ENCODE peak calls at places on chromosome 16, in five cellular contexts. K, W, B, F and L are unnamed samples. For H3K4me1, the result is how much of the 10 kb centered on the place peaks cover.

GRCh38 chr16:4261557-4262172 is 11.2 kb downstream of the TFAP4 start:
- DNase-seq in K (no peak), W (no peak), B (peak), F (peak), L (peak)

GRCh38 chr16:68420366-68420765 is 27.9 kb downstream of the SMPD3 start:
- DNase-seq in K (no peak), W (peak), B (no peak), F (no peak), L (no peak)

GRCh38 chr16:49021136-49021535 is 260.5 kb downstream of the CBLN1 start:
- DNase-seq in K (no peak), W (no peak), B (no peak), F (no peak), L (peak)

GRCh38 chr16:477287-477686 is 50.2 kb upstream of the CAPN15 start:
- DNase-seq in K (no peak), W (no peak), B (no peak), F (no peak), L (no peak)

GRCh38 chr16:69535123-69536050 is 30.4 kb upstream of the NFAT5 start:
- DNase-seq in K (no peak), W (no peak), B (no peak), F (no peak), L (peak)

GRCh38 chr16:47732122-47732805 is 271.1 kb downstream of the PHKB start:
- DNase-seq in K (no peak), W (no peak), B (no peak), F (no peak), L (peak)

GRCh38 chr16:47848481-47849109 is 307.2 kb downstream of the ABCC12 start:
- DNase-seq in K (no peak), W (no peak), B (no peak), F (no peak), L (peak)

GRCh38 chr16:22623351-22623781 is 112.7 kb downstream of the NPIPB5 start:
- DNase-seq in K (no peak), W (no peak), B (no peak), F (no peak), L (peak)

GRCh38 chr16:11748404-11749254 is 6.0 kb upstream of the TXNDC11 start:
- DNase-seq in K (no peak), W (peak), B (no peak), F (peak), L (no peak)

GRCh38 chr16:14420721-14421488 is 209.2 kb downstream of the PARN start:
- DNase-seq in K (peak), W (no peak), B (no peak), F (no peak), L (no peak)

GRCh38 chr16:14415291-14415690 is 214.8 kb downstream of the PARN start:
- DNase-seq in K (no peak), W (no peak), B (no peak), F (no peak), L (no peak)

GRCh38 chr16:14419817-14420216 is 210.2 kb downstream of the PARN start:
- DNase-seq in K (no peak), W (no peak), B (no peak), F (no peak), L (no peak)

GRCh38 chr16:14416184-14416583 is 213.9 kb downstream of the PARN start:
- DNase-seq in K (peak), W (no peak), B (no peak), F (no peak), L (no peak)

GRCh38 chr16:14418795-14419225 is 211.2 kb downstream of the PARN start:
- DNase-seq in K (no peak), W (no peak), B (no peak), F (no peak), L (no peak)
- H3K4me1 ChIP-seq in K (under half), W (under half), B (under half), F (under half), L (under half)

DNA sequence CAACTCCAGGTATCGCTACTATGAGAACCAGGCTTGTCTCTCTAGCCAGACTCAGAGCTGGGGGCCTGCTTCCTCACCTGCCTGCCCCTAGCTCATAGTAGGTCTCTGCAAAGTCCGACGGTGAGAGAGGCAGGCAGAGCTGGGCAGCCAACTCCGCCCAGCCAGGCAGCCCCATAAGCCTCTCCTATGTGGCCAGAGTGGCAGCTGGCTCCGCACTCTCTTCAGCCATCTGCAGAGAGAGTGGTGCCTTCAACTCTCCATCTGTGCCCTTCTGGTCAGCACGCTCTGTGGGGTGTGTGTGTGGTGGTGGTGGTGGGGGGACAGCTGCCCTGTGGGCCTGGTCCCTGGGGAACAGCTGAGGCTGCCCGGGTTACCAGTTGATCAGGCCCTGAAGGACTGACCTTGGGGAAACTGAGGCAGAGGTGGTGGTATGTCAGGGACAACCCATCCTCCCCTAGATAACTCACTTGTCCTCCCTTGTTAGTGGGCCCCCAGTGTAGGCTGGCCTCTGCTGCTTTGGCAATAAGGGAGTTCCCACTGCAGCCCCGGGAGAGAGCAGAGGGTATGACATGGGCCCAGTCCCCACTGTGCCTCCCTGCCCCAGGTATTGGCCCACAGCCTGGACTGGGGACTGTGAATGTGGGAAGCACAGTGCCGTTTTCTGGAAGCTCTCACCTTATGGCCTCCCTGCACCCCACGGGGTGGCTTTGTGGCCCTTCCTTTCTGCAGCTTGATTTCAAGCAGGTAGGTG is 1.8 kb upstream of the ADGRG1 start:
- DNase-seq in K (no peak), W (no peak), B (no peak), F (peak), L (no peak)
- H3K4me1 ChIP-seq in K (under half), W (under half), B (under half), F (under half), L (under half)

GRCh38 chr16:17358846-17359245 is 111.9 kb downstream of the XYLT1 start:
- DNase-seq in K (no peak), W (no peak), B (no peak), F (no peak), L (peak)

GRCh38 chr16:17362191-17362590 is 108.6 kb downstream of the XYLT1 start:
- DNase-seq in K (no peak), W (no peak), B (no peak), F (no peak), L (no peak)

GRCh38 chr16:17362946-17363345 is 107.8 kb downstream of the XYLT1 start:
- DNase-seq in K (no peak), W (no peak), B (no peak), F (no peak), L (no peak)

GRCh38 chr16:17359778-17360177 is 111.0 kb downstream of the XYLT1 start:
- DNase-seq in K (no peak), W (no peak), B (peak), F (no peak), L (peak)

DNA sequence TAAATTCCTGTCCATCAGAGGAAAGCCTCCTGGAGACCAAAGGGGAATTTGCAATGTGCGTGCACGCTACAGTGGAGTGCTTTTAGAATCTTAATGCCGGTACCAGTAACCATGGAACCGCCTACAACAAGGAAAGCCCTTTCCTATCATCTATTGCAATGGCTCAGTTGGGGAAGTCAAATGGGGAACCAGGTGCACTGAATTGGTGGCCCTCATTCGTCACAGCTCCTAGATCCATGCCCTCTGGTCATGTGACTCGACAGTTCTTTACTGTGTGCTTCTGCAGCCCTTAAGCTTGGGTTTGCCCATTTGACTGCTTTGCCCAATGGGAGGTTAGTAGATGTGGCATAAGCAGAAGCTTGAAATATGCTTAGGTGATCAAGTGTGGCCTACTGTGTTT is 110.0 kb downstream of the XYLT1 start:
- DNase-seq in K (no peak), W (no peak), B (no peak), F (no peak), L (no peak)
- H3K4me1 ChIP-seq in K (under half), W (under half), B (under half), F (under half), L (half or more)

GRCh38 chr16:30397776-30398659 is 2.8 kb downstream of the ZNF48 start:
- DNase-seq in K (no peak), W (no peak), B (no peak), F (no peak), L (no peak)

GRCh38 chr16:30398660-30399434 is 3.6 kb downstream of the ZNF48 start:
- DNase-seq in K (no peak), W (no peak), B (no peak), F (no peak), L (no peak)

GRCh38 chr16:30395992-30396560 is 856 bp downstream of the ZNF48 start:
- DNase-seq in K (no peak), W (peak), B (no peak), F (no peak), L (no peak)

GRCh38 chr16:30395155-30395991 is at the start of gene ZNF48:
- DNase-seq in K (peak), W (peak), B (peak), F (peak), L (peak)

GRCh38 chr16:30397056-30397455 is 1.8 kb downstream of the ZNF48 start:
- DNase-seq in K (no peak), W (no peak), B (no peak), F (no peak), L (no peak)
- H3K4me1 ChIP-seq in K (under half), W (under half), B (under half), F (under half), L (under half)

GRCh38 chr16:89709716-89710480 is 8.4 kb upstream of the SPATA2L start:
- DNase-seq in K (peak), W (no peak), B (no peak), F (no peak), L (no peak)

GRCh38 chr16:89709166-89709565 is 7.7 kb upstream of the SPATA2L start:
- DNase-seq in K (no peak), W (no peak), B (no peak), F (no peak), L (no peak)

GRCh38 chr16:89708481-89708931 is 7.0 kb upstream of the SPATA2L start:
- DNase-seq in K (peak), W (peak), B (no peak), F (peak), L (no peak)

GRCh38 chr16:89706446-89707260 is 5.1 kb upstream of the SPATA2L start:
- DNase-seq in K (peak), W (no peak), B (no peak), F (no peak), L (no peak)

GRCh38 chr16:89707695-89708094 is 6.2 kb upstream of the SPATA2L start:
- DNase-seq in K (no peak), W (no peak), B (no peak), F (no peak), L (no peak)
- H3K4me1 ChIP-seq in K (under half), W (under half), B (under half), F (under half), L (under half)

DNA sequence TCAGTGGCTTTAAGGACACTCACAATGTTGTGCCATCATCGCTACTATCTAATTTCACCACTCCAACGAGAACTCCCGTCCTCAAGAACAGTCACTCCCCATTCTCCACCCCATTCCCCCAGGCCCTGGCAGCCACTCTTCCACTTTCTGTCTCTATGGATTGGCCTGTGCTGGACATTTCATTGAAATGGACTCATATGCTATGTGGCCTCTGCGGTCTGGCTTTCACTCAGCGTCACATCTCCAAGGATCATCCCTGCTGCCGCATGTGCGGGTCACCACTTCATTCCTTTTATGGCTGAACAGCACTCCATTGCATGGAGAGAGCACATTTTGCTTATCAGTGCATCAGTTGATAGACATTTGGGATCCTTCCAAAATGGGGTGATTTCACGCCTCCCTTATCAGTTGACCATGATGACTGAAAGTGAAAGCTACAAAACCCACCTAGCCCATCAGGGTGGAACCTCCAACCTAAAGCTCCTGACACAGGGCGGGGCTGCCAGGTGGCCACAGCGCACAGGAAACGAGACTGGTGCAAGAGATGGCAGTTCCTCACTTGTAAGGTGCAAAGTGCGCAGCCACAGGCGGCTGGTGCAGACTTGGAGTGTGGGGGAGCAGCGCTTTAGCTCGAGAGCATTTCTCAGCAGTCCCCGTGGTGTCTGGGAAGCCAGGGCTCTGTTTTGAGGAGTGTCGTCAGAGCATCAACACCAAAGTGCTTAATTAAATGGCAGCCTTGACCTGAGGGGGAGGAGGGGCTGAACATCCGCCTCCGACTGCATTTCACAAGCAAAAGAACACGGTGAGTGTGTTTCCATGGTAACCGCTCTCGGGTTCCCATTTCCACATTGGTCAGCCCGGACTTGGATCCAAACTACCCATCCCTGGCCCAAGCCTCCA is 23.8 kb downstream of the COTL1 start:
- DNase-seq in K (peak), W (peak), B (peak), F (peak), L (no peak)
- H3K4me1 ChIP-seq in K (under half), W (under half), B (half or more), F (under half), L (under half)

GRCh38 chr16:89506791-89507191 is 1.4 kb upstream of the SPG7 start:
- DNase-seq in K (no peak), W (no peak), B (peak), F (peak), L (no peak)
- H3K4me1 ChIP-seq in K (under half), W (under half), B (under half), F (half or more), L (under half)

DNA sequence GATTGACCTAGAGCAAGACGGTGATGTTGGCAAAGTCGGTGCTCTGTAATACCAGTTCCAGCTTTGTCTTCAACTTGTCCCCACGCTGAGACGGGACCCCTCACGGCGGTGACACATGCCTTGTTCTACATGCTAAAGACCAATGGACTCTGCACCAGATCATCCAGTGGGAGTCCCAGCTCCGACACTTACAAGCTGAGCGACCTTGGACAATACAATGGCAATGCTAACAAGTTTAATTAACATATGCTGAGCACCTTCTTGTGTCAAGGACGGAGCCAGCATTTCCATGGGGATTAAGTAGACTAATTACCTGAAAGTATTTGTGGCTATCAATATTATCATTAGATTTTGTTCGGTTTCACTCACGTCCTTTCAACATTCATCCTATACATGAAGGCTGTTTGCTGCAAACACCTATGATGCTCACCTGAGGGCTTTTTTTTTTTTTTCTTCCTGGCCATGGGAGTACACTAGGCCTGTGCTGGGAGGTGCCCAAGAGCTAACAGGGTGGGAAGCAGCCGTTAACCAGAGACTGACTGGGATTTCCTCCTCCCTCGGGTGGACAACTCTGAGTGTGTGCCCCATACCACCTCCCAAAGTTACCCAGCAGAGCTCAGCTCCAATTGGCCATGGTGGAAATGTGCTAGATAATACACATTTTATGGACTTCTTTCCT is 308.6 kb upstream of the ZFHX3 start:
- DNase-seq in K (no peak), W (no peak), B (no peak), F (no peak), L (no peak)
- H3K4me1 ChIP-seq in K (under half), W (under half), B (under half), F (under half), L (under half)